ENCODE peak calls at places on chromosomes 12 and 14, in five cellular contexts. Q, B, R, H and O are unnamed samples.

GRCh38 chr14:21734457-21735074 is 60.9 kb upstream of the OR4E1 start:
- DNase-seq in H (no peak), Q (no peak), R (peak; percentile 24), B (no peak), O (peak; percentile 56)

GRCh38 chr14:103111297-103111981 is 11.8 kb upstream of the TNFAIP2 start:
- DNase-seq in H (no peak), R (no peak), Q (no peak), B (no peak), O (no peak)

GRCh38 chr12:31715283-31715825 is 13.5 kb downstream of the AMN1 start:
- DNase-seq in Q (no peak), H (no peak), R (peak; percentile 2), B (no peak), O (peak; percentile 89)

GRCh38 chr14:93323597-93323992 is 9.2 kb downstream of the BTBD7 start:
- DNase-seq in B (no peak), R (no peak), Q (no peak), H (no peak), O (no peak)

GRCh38 chr12:45878630-45879255 is 111.6 kb downstream of the SCAF11 start:
- DNase-seq in B (no peak), H (no peak), Q (no peak), R (no peak), O (peak; percentile 56)

GRCh38 chr14:68368850-68369249 is 424.0 kb downstream of the ZFP36L1 start:
- DNase-seq in R (no peak), Q (no peak), H (no peak), B (no peak), O (no peak)

GRCh38 chr14:90087433-90087832 is 25.6 kb downstream of the KCNK13 start:
- DNase-seq in H (no peak), B (peak; percentile 30), Q (peak; percentile 25), R (peak; percentile 55), O (no peak)

GRCh38 chr14:20935303-20935984 is 19.8 kb upstream of the RNASE2 start:
- DNase-seq in R (no peak), Q (no peak), B (no peak), H (no peak), O (no peak)

GRCh38 chr14:31692376-31692781 is 131.2 kb downstream of the NUBPL start:
- DNase-seq in Q (no peak), R (peak; percentile 12), B (no peak), H (no peak), O (no peak)

GRCh38 chr14:69807192-69807591 is 10.2 kb upstream of the SLC10A1 start:
- DNase-seq in H (no peak), R (no peak), B (no peak), Q (no peak), O (no peak)

GRCh38 chr14:102805454-102805891 is 28.2 kb downstream of the TRAF3 start:
- DNase-seq in R (no peak), Q (no peak), B (no peak), H (no peak), O (no peak)

GRCh38 chr14:72463291-72463866 is 430.5 kb downstream of the DPF3 start:
- DNase-seq in R (no peak), Q (no peak), H (no peak), B (no peak), O (no peak)

GRCh38 chr14:89973234-89973823 is 17.6 kb downstream of the TDP1 start:
- DNase-seq in Q (peak; percentile 21), R (peak; percentile 72), B (peak; percentile 54), H (no peak), O (peak; percentile 67)

GRCh38 chr12:84661732-84662326 is 250.8 kb downstream of the SLC6A15 start:
- DNase-seq in R (peak; percentile 26), Q (no peak), B (no peak), H (no peak), O (no peak)

GRCh38 chr14:24921903-24922302 is 128.0 kb downstream of the STXBP6 start:
- DNase-seq in Q (no peak), H (no peak), R (peak; percentile 31), B (no peak), O (no peak)

GRCh38 chr12:29599397-29599796 is 101.9 kb upstream of the OVCH1 start:
- DNase-seq in B (peak; percentile 26), R (peak; percentile 33), H (no peak), Q (no peak), O (no peak)

GRCh38 chr14:67943947-67944346 is 124.4 kb downstream of the RAD51B start:
- DNase-seq in B (no peak), H (no peak), R (peak; percentile 92), Q (peak; percentile 23), O (peak; percentile 85)

GRCh38 chr12:56634242-56634836 is 4.2 kb upstream of the BAZ2A start:
- DNase-seq in Q (no peak), B (no peak), R (no peak), H (peak; percentile 86), O (peak; percentile 23)

GRCh38 chr14:32426596-32427408 is 97.7 kb downstream of the AKAP6 start:
- DNase-seq in B (no peak), Q (no peak), H (no peak), R (no peak), O (peak; percentile 11)

GRCh38 chr14:102754370-102755262 is 22.6 kb upstream of the TRAF3 start:
- DNase-seq in H (no peak), B (no peak), Q (no peak), R (no peak), O (no peak)

GRCh38 chr12:71685312-71685906 is 473 bp upstream of the TMEM19 start:
- DNase-seq in B (no peak), H (no peak), R (no peak), Q (no peak), O (no peak)

GRCh38 chr12:25014961-25015360 is 66.1 kb upstream of the BCAT1 start:
- DNase-seq in B (no peak), Q (no peak), R (peak; percentile 15), H (no peak), O (no peak)

GRCh38 chr14:69619007-69619406 is 7.6 kb downstream of the SUSD6 start:
- DNase-seq in Q (no peak), H (no peak), B (no peak), R (no peak), O (no peak)

GRCh38 chr12:127388985-127389384 is 878.0 kb upstream of the TMEM132C start:
- DNase-seq in Q (no peak), R (no peak), H (no peak), B (no peak), O (no peak)

GRCh38 chr12:81530352-81530751 is 228.8 kb downstream of the PPFIA2 start:
- DNase-seq in B (no peak), Q (no peak), R (no peak), H (no peak), O (no peak)

GRCh38 chr12:53695148-53696138 is 19.6 kb upstream of the ATP5MC2 start:
- DNase-seq in H (peak; percentile 69), B (peak; percentile 28), Q (no peak), R (peak; percentile 56), O (peak; percentile 55)

GRCh38 chr12:11823043-11823442 is 173.6 kb downstream of the ETV6 start:
- DNase-seq in B (no peak), H (no peak), R (peak; percentile 58), Q (no peak), O (no peak)

GRCh38 chr12:26090853-26091510 is 33.9 kb downstream of the BHLHE41 start:
- DNase-seq in H (no peak), B (no peak), R (no peak), Q (no peak), O (no peak)

GRCh38 chr12:63103489-63104131 is 47.4 kb downstream of the AVPR1A start:
- DNase-seq in Q (no peak), B (no peak), R (peak; percentile 31), H (no peak), O (peak; percentile 36)

GRCh38 chr12:113239811-113240331 is 18.6 kb downstream of the TPCN1 start:
- DNase-seq in R (no peak), H (no peak), B (no peak), Q (no peak), O (no peak)

GRCh38 chr12:51389302-51389999 is 1.8 kb downstream of the GALNT6 start:
- DNase-seq in B (no peak), Q (no peak), H (no peak), R (peak; percentile 96), O (no peak)

GRCh38 chr14:26204362-26204953 is 393.4 kb downstream of the NOVA1 start:
- DNase-seq in Q (no peak), B (no peak), R (peak; percentile 25), H (no peak), O (peak; percentile 49)

GRCh38 chr12:69583203-69583602 is 2.1 kb upstream of the CCT2 start:
- DNase-seq in Q (no peak), B (no peak), H (no peak), R (no peak), O (no peak)

GRCh38 chr12:232731-233614 is 19.0 kb upstream of the SLC6A12 start:
- DNase-seq in Q (no peak), H (peak; percentile 62), B (no peak), R (no peak), O (no peak)

GRCh38 chr14:24422261-24422660 is 7.2 kb downstream of the CBLN3 start:
- DNase-seq in B (no peak), R (no peak), Q (no peak), H (no peak), O (no peak)

GRCh38 chr12:11855993-11856374 is 206.5 kb downstream of the ETV6 start:
- DNase-seq in Q (no peak), R (no peak), B (no peak), H (no peak), O (no peak)

GRCh38 chr12:109291531-109292341 is 17.3 kb downstream of the FOXN4 start:
- DNase-seq in B (no peak), H (no peak), R (peak; percentile 17), Q (no peak), O (no peak)

DNA sequence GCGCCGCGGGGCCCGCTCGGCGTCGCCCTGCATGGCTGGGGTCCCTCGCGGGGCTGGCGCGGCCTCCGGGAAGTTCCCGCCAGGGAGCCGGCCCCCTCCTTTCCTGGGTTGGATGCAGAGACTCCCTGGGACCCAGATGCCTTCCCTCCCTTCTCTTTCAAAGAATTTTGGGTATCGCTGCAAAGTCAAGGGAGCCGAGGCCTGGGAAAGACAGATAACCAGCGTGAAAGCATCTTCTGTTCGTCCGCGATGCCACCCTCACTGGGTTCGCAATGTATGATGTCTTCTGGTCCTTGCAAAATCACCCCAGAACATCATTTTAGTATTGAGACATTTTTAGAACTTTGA is 436 bp downstream of the IRAK3 start:
- DNase-seq in H (no peak), Q (no peak), B (no peak), R (no peak), O (no peak)
- H3K27ac ChIP-seq in H (peak overlapping the region; percentile 94), Q (peak overlapping the region; percentile 82), B (peak overlapping the region; percentile 73), R (no peak overlapping the region), O (peak overlapping the region; percentile 41)

DNA sequence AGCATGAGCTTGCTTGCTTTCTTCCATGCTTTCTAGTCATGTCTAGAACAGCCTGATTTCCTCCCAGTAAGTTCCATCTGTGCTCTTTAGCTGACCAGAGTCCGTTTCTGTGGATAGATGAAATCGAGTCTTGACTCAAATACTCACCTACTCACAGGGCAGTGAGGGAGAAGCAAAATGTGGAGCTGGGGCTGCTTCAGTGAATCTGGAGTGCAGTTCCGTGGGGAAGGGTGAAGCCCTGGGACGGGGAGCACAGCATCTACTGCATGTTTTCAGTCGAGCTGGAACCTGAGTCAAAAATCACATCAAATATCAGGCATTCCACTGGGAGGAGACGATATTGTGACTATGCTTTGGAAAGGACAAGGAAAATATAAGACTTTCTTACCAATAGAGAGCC is 70.3 kb upstream of the PRMT8 start:
- DNase-seq in H (no peak), B (no peak), R (no peak), Q (no peak), O (no peak)
- H3K4me3 ChIP-seq in H (no peak overlapping the region), B (no peak overlapping the region), R (no peak overlapping the region), Q (no peak overlapping the region), O (no peak overlapping the region)

GRCh38 chr14:39034481-39035296 is 68.3 kb downstream of the SEC23A start:
- DNase-seq in Q (no peak), H (no peak), R (peak; percentile 19), B (no peak), O (peak; percentile 53)
- TF ChIP-seq CTCF in Q (no peak), H (peak; percentile 31), R (peak; percentile 25), B (no peak), O (peak; percentile 41)

GRCh38 chr14:98946995-98947394 is 325.0 kb downstream of the BCL11B start:
- DNase-seq in R (peak; percentile 46), B (no peak), Q (no peak), H (no peak), O (no peak)
- H3K27ac ChIP-seq in R (no peak overlapping the region), B (no peak overlapping the region), Q (no peak overlapping the region), H (no peak overlapping the region), O (no peak overlapping the region)